ENCODE peak calls at places on chromosome 12, in seven cellular contexts. P is neural progenitor cell; Q is upper lobe of right lung; T is CD8-positive, alpha-beta memory T cell; X is PC-9; O is WERI-Rb-1; H is keratinocyte. U is an unnamed sample.

GRCh38 chr12:9115731-9116689 is at the start of gene A2M:
- DNase-seq in X (no peak), H (no peak), O (no peak), P (no peak), Q (no peak), T (no peak), U (no peak)

GRCh38 chr12:89185889-89186288 is 166.4 kb downstream of the DUSP6 start:
- DNase-seq in T (no peak), H (no peak), Q (no peak), X (no peak), O (no peak), P (no peak), U (no peak)

GRCh38 chr12:21906919-21907642 is 34.1 kb downstream of the ABCC9 start:
- DNase-seq in Q (no peak), H (no peak), X (no peak), O (no peak), T (no peak), P (no peak), U (no peak)

GRCh38 chr12:111322336-111323250 is 46.3 kb downstream of the PHETA1 start:
- DNase-seq in T (no peak), O (no peak), H (no peak), P (no peak), Q (no peak), X (no peak), U (no peak)

GRCh38 chr12:68771223-68771925 is 25.4 kb downstream of the SLC35E3 start:
- DNase-seq in P (no peak), Q (no peak), H (no peak), X (no peak), O (no peak), T (no peak), U (no peak)

GRCh38 chr12:92244036-92244435 is 98.4 kb upstream of the BTG1 start:
- DNase-seq in O (no peak), H (no peak), Q (no peak), P (no peak), T (no peak), X (no peak), U (no peak)

GRCh38 chr12:71240941-71241340 is 83.1 kb upstream of the TSPAN8 start:
- DNase-seq in H (no peak), Q (no peak), O (no peak), P (no peak), T (no peak), X (no peak), U (no peak)

GRCh38 chr12:104486416-104486815 is 29.7 kb downstream of the CHST11 start:
- DNase-seq in H (no peak), P (no peak), T (no peak), X (no peak), Q (no peak), O (no peak), U (no peak)

GRCh38 chr12:117986705-117987469 is 18.1 kb upstream of the KSR2 start:
- DNase-seq in P (no peak), O (no peak), X (peak), T (no peak), Q (no peak), H (peak), U (no peak)

GRCh38 chr12:84191779-84192178 is 720.8 kb downstream of the SLC6A15 start:
- DNase-seq in X (no peak), Q (no peak), H (no peak), O (no peak), T (no peak), P (no peak), U (no peak)

DNA sequence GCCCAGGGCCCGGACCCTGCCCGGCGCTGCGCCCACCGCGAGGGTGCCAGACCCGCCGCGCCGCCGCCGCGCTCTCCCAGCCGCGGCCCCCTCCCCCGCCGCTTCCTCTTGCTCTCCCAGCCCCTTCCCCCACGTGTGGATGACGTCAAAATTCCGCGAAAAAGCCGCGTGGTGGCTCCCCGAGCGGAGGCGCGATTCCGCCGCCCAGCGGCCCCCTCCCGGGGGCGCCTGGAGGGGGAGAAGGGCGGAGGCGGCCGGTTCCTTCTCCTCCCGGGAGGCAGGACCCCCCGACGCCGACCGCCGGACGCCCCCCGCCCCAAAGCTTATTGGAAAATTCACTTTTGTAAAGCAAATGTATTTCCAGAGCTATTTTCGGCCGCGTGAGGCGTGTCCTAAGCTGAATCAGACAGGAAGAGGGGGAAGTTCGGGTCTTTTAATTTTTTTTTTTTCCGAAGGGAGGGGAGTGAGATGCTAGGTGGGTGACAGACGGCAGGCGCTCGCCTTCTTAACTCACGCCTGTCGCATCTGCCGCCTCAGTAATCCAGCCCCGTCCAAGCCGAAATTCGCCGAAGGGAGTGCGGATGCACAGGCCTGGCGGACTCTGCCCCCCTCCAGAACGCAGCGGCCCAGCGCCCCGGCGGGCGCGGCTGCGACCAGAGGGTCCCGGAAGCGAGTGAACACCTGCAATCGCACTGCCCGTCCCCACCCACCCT is 4.1 kb upstream of the CCND2 start:
- DNase-seq in H (no peak), X (no peak), P (peak), T (peak), Q (peak), O (peak), U (peak)
- H3K27ac ChIP-seq in H (peak), X (no peak), P (no peak), T (peak), Q (peak), O (no peak), U (no peak)

GRCh38 chr12:108127654-108128053 is 1.4 kb upstream of the WSCD2 start:
- DNase-seq in Q (no peak), P (no peak), H (no peak), X (no peak), O (no peak), T (no peak), U (no peak)
- H3K27ac ChIP-seq in Q (no peak), P (no peak), H (no peak), X (no peak), O (no peak), T (no peak), U (no peak)

DNA sequence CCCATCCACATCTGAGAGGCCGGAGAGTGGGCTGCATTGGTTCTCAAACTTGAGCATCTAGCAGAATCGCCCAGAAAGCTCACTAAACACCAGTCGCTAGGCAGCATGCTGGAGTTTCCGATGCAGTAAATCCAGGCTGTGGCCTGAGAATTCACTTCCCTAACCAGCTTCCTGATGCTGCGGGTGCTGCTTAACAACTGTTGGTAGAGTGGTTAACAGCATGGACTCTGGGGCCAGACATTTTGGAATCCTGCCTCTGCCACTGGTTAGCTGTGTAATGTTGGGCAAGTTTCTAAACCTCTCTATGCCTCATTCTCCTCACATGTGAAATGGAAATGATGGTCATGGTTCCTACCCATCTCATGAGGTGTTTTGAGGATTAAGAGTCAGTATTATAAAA is 118.0 kb downstream of the PLXNC1 start:
- DNase-seq in P (no peak), Q (no peak), X (no peak), T (no peak), H (no peak), O (no peak), U (no peak)
- H3K27ac ChIP-seq in P (no peak), Q (peak), X (no peak), T (no peak), H (no peak), O (no peak), U (no peak)

DNA sequence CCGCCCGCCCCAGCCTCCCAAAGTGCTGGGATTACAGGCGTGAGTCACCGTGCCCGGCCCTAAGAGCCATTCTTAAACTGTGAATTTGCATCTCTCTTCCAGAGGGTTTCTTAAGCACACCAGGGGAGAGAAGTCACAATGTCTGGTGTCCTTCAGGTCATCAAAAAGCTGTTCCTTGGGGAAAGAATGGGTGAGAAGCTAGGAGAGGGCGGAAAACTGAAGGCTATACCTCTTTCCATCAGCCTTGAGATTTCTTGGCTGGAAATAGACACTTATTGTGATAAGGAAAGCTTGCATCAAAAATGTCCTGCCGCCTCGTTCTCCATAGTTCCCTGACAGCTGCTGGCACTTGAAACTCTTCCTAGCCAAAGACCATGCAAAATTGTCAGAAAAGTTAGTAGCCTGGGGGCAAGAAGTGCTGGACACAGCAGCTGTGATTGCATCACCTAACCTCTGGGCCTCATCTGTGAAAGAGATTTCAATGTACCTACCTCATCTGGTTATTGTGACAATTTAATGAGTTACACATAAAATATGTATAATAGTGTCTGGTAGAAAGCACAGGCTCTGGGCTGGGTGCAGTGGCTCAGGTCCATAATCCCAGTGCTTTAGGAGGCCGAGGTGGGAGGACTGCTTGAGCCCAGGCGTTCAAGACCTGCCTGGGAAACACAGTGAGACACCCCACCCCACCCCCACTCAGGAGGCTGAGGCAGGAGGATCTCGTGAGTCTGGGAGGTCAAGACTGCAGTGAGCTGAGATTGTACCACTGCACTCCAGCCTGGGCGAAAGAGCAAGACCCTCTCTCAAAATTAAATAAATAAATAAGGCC is 9.7 kb upstream of the UBC start:
- DNase-seq in Q (no peak), H (no peak), T (no peak), O (no peak), P (peak), X (peak), U (no peak)
- H3K27ac ChIP-seq in Q (no peak), H (peak), T (no peak), O (no peak), P (peak), X (peak), U (no peak)

GRCh38 chr12:108728820-108729611 is 2.3 kb downstream of the CORO1C start:
- DNase-seq in H (no peak), T (no peak), O (no peak), P (no peak), X (no peak), Q (no peak), U (no peak)
- H3K27ac ChIP-seq in H (peak), T (peak), O (peak), P (peak), X (peak), Q (peak), U (no peak)

DNA sequence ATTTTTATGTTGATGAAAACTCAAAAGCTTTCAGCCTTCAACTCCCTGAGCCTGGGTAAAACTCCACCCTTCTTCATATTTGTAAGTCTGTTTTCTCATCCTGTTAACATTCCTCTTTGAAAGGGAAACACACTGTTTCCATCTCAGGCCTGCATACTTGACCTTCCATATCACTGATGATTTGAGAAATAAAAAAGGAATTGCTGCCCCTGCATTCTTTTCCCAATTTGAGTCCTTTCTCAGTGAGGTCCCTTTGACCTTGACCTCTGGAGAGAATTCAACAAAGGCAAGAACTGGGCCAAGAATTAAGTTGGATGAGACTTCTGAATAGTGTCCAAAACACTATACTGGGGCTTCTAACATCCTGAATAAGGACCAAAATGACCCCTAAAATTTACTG is 108.0 kb downstream of the AEBP2 start:
- DNase-seq in H (no peak), O (no peak), P (no peak), X (no peak), T (no peak), Q (no peak), U (no peak)
- H3K27ac ChIP-seq in H (peak), O (no peak), P (no peak), X (no peak), T (no peak), Q (peak), U (no peak)